ENCODE peak calls at places on chromosomes 6 and 20, in six cellular contexts. One of them, this sample, is unnamed.

GRCh38 chr6:77030929-77031674 is 432.2 kb downstream of the HTR1B start:
- DNase-seq in upper lobe of left lung: no peak
- DNase-seq in osteoblast: peak; percentile 26
- DNase-seq in endothelial cell: no peak
- DNase-seq in cardiac fibroblast: peak; percentile 65
- DNase-seq in stimulated activated CD8-positive, alpha-beta memory T cell treated with anti-CD3 and anti-CD28 coated beads, Interleukin-15, amount 100 ng/mL, for 1 hour: no peak
- DNase-seq in this sample: no peak

GRCh38 chr20:11207749-11208502 is 534.1 kb upstream of the JAG1 start:
- DNase-seq in osteoblast: peak; percentile 31
- DNase-seq in endothelial cell: no peak
- DNase-seq in stimulated activated CD8-positive, alpha-beta memory T cell treated with anti-CD3 and anti-CD28 coated beads, Interleukin-15, amount 100 ng/mL, for 1 hour: no peak
- DNase-seq in cardiac fibroblast: peak; percentile 77
- DNase-seq in upper lobe of left lung: no peak
- DNase-seq in this sample: no peak

GRCh38 chr6:75090574-75090973 is 115.3 kb downstream of the COL12A1 start:
- DNase-seq in upper lobe of left lung: no peak
- DNase-seq in osteoblast: no peak
- DNase-seq in stimulated activated CD8-positive, alpha-beta memory T cell treated with anti-CD3 and anti-CD28 coated beads, Interleukin-15, amount 100 ng/mL, for 1 hour: no peak
- DNase-seq in endothelial cell: no peak
- DNase-seq in cardiac fibroblast: no peak
- DNase-seq in this sample: no peak

GRCh38 chr6:157727629-157728182 is 95.3 kb upstream of the SNX9 start:
- DNase-seq in cardiac fibroblast: no peak
- DNase-seq in stimulated activated CD8-positive, alpha-beta memory T cell treated with anti-CD3 and anti-CD28 coated beads, Interleukin-15, amount 100 ng/mL, for 1 hour: no peak
- DNase-seq in upper lobe of left lung: no peak
- DNase-seq in endothelial cell: no peak
- DNase-seq in osteoblast: no peak
- DNase-seq in this sample: no peak

GRCh38 chr6:152093711-152094110 is 286.2 kb downstream of the ESR1 start:
- DNase-seq in endothelial cell: no peak
- DNase-seq in osteoblast: no peak
- DNase-seq in cardiac fibroblast: no peak
- DNase-seq in upper lobe of left lung: no peak
- DNase-seq in stimulated activated CD8-positive, alpha-beta memory T cell treated with anti-CD3 and anti-CD28 coated beads, Interleukin-15, amount 100 ng/mL, for 1 hour: no peak
- DNase-seq in this sample: no peak

GRCh38 chr20:19860742-19861141 is 102.7 kb downstream of the RIN2 start:
- DNase-seq in upper lobe of left lung: no peak
- DNase-seq in stimulated activated CD8-positive, alpha-beta memory T cell treated with anti-CD3 and anti-CD28 coated beads, Interleukin-15, amount 100 ng/mL, for 1 hour: no peak
- DNase-seq in osteoblast: no peak
- DNase-seq in cardiac fibroblast: no peak
- DNase-seq in endothelial cell: no peak
- DNase-seq in this sample: no peak

GRCh38 chr6:4210619-4211419 is 75.4 kb upstream of the ECI2 start:
- DNase-seq in cardiac fibroblast: peak; percentile 78
- DNase-seq in stimulated activated CD8-positive, alpha-beta memory T cell treated with anti-CD3 and anti-CD28 coated beads, Interleukin-15, amount 100 ng/mL, for 1 hour: peak; percentile 35
- DNase-seq in endothelial cell: peak; percentile 74
- DNase-seq in upper lobe of left lung: no peak
- DNase-seq in osteoblast: no peak
- DNase-seq in this sample: peak; percentile 54

GRCh38 chr6:169991031-169991390 is 239.6 kb downstream of the ERMARD start:
- DNase-seq in upper lobe of left lung: no peak
- DNase-seq in cardiac fibroblast: no peak
- DNase-seq in stimulated activated CD8-positive, alpha-beta memory T cell treated with anti-CD3 and anti-CD28 coated beads, Interleukin-15, amount 100 ng/mL, for 1 hour: no peak
- DNase-seq in osteoblast: peak; percentile 67
- DNase-seq in endothelial cell: no peak
- DNase-seq in this sample: no peak

GRCh38 chr6:29747688-29748250 is 24.5 kb downstream of the HLA-F start:
- DNase-seq in endothelial cell: no peak
- DNase-seq in stimulated activated CD8-positive, alpha-beta memory T cell treated with anti-CD3 and anti-CD28 coated beads, Interleukin-15, amount 100 ng/mL, for 1 hour: no peak
- DNase-seq in upper lobe of left lung: no peak
- DNase-seq in osteoblast: peak; percentile 43
- DNase-seq in cardiac fibroblast: no peak
- DNase-seq in this sample: no peak

GRCh38 chr6:110549277-110549676 is 72.9 kb upstream of the SLC22A16 start:
- DNase-seq in endothelial cell: no peak
- DNase-seq in stimulated activated CD8-positive, alpha-beta memory T cell treated with anti-CD3 and anti-CD28 coated beads, Interleukin-15, amount 100 ng/mL, for 1 hour: no peak
- DNase-seq in osteoblast: no peak
- DNase-seq in cardiac fibroblast: no peak
- DNase-seq in upper lobe of left lung: no peak
- DNase-seq in this sample: no peak

GRCh38 chr6:109242029-109242428 is 140.2 kb downstream of the CD164 start:
- DNase-seq in upper lobe of left lung: no peak
- DNase-seq in endothelial cell: no peak
- DNase-seq in stimulated activated CD8-positive, alpha-beta memory T cell treated with anti-CD3 and anti-CD28 coated beads, Interleukin-15, amount 100 ng/mL, for 1 hour: no peak
- DNase-seq in cardiac fibroblast: no peak
- DNase-seq in osteoblast: no peak
- DNase-seq in this sample: no peak

GRCh38 chr20:4507288-4507719 is 214.4 kb upstream of the PRND start:
- DNase-seq in endothelial cell: no peak
- DNase-seq in stimulated activated CD8-positive, alpha-beta memory T cell treated with anti-CD3 and anti-CD28 coated beads, Interleukin-15, amount 100 ng/mL, for 1 hour: no peak
- DNase-seq in upper lobe of left lung: no peak
- DNase-seq in osteoblast: peak; percentile 77
- DNase-seq in cardiac fibroblast: peak; percentile 91
- DNase-seq in this sample: peak; percentile 99

GRCh38 chr6:160430203-160430602 is 82.0 kb downstream of the SLC22A3 start:
- DNase-seq in upper lobe of left lung: no peak
- DNase-seq in cardiac fibroblast: peak; percentile 8
- DNase-seq in osteoblast: no peak
- DNase-seq in stimulated activated CD8-positive, alpha-beta memory T cell treated with anti-CD3 and anti-CD28 coated beads, Interleukin-15, amount 100 ng/mL, for 1 hour: no peak
- DNase-seq in endothelial cell: no peak
- DNase-seq in this sample: no peak

GRCh38 chr6:3227363-3228045 is at the start of gene TUBB2B:
- DNase-seq in upper lobe of left lung: peak; percentile 85
- DNase-seq in stimulated activated CD8-positive, alpha-beta memory T cell treated with anti-CD3 and anti-CD28 coated beads, Interleukin-15, amount 100 ng/mL, for 1 hour: no peak
- DNase-seq in cardiac fibroblast: no peak
- DNase-seq in osteoblast: peak; percentile 90
- DNase-seq in endothelial cell: peak; percentile 75
- DNase-seq in this sample: no peak

GRCh38 chr20:63503524-63503923 is 4.6 kb upstream of the EEF1A2 start:
- DNase-seq in upper lobe of left lung: no peak
- DNase-seq in osteoblast: peak; percentile 62
- DNase-seq in cardiac fibroblast: no peak
- DNase-seq in stimulated activated CD8-positive, alpha-beta memory T cell treated with anti-CD3 and anti-CD28 coated beads, Interleukin-15, amount 100 ng/mL, for 1 hour: no peak
- DNase-seq in endothelial cell: no peak
- DNase-seq in this sample: no peak

GRCh38 chr6:128233501-128233900 is 286.9 kb downstream of the PTPRK start:
- DNase-seq in cardiac fibroblast: no peak
- DNase-seq in stimulated activated CD8-positive, alpha-beta memory T cell treated with anti-CD3 and anti-CD28 coated beads, Interleukin-15, amount 100 ng/mL, for 1 hour: no peak
- DNase-seq in osteoblast: no peak
- DNase-seq in endothelial cell: no peak
- DNase-seq in upper lobe of left lung: peak; percentile 3
- DNase-seq in this sample: no peak

GRCh38 chr6:3281669-3282460 is 23.1 kb downstream of the PSMG4 start:
- DNase-seq in osteoblast: peak; percentile 95
- DNase-seq in upper lobe of left lung: no peak
- DNase-seq in cardiac fibroblast: peak; percentile 97
- DNase-seq in endothelial cell: no peak
- DNase-seq in stimulated activated CD8-positive, alpha-beta memory T cell treated with anti-CD3 and anti-CD28 coated beads, Interleukin-15, amount 100 ng/mL, for 1 hour: no peak
- DNase-seq in this sample: peak; percentile 12

This sample was measured in HCEC 1CT.